ENCODE peak calls at places on chromosomes 13 and 19, in nine cellular contexts. C, J, A, D, W, H, X, Z and Q are unnamed samples.

GRCh38 chr19:39705578-39706188 is 1.4 kb downstream of the LGALS14 start:
- DNase-seq in Z (no peak), J (no peak), X (no peak), W (peak; percentile 35), C (no peak), H (no peak), D (no peak), A (no peak), Q (no peak)

GRCh38 chr19:39140195-39140516 is 14.6 kb downstream of the PAK4 start:
- DNase-seq in X (no peak), W (no peak), A (no peak), J (no peak), H (no peak), Z (no peak), D (no peak), C (no peak), Q (no peak)

GRCh38 chr19:1175020-1175419 is 952 bp upstream of the SBNO2 start:
- DNase-seq in Z (no peak), D (no peak), W (no peak), X (no peak), J (no peak), C (no peak), H (no peak), A (no peak), Q (no peak)

GRCh38 chr13:107244241-107244640 is 676.3 kb upstream of the ARGLU1 start:
- DNase-seq in J (no peak), A (no peak), D (no peak), X (no peak), C (no peak), H (no peak), W (no peak), Z (no peak), Q (no peak)

GRCh38 chr13:66353664-66354063 is 876.5 kb downstream of the PCDH9 start:
- DNase-seq in H (no peak), C (no peak), Z (no peak), W (no peak), D (no peak), J (no peak), A (no peak), X (no peak), Q (no peak)

GRCh38 chr19:39212377-39212742 is 8.3 kb upstream of the SYCN start:
- DNase-seq in C (no peak), J (no peak), D (peak; percentile 45), H (peak; percentile 56), A (peak; percentile 24), Z (peak; percentile 26), W (peak; percentile 50), X (no peak), Q (no peak)

GRCh38 chr19:14479985-14480694 is 5.0 kb upstream of the PTGER1 start:
- DNase-seq in J (no peak), A (peak; percentile 58), Z (peak; percentile 23), W (peak; percentile 65), D (peak; percentile 55), H (peak; percentile 75), C (no peak), X (peak; percentile 91), Q (no peak)

GRCh38 chr13:39020853-39021462 is 16.9 kb downstream of the PROSER1 start:
- DNase-seq in D (no peak), W (no peak), H (no peak), J (no peak), C (no peak), A (no peak), Z (no peak), X (no peak), Q (no peak)

GRCh38 chr13:24063281-24063851 is 97.2 kb upstream of the SPATA13 start:
- DNase-seq in A (no peak), Z (no peak), H (no peak), X (no peak), W (peak; percentile 16), D (peak; percentile 10), J (no peak), C (peak; percentile 76), Q (no peak)

GRCh38 chr13:28044608-28045007 is 55.8 kb downstream of the FLT3 start:
- DNase-seq in W (no peak), Z (peak; percentile 30), J (no peak), D (no peak), X (no peak), A (no peak), H (no peak), C (no peak), Q (no peak)

GRCh38 chr13:23748591-23748990 is 140.6 kb downstream of the MIPEP start:
- DNase-seq in D (no peak), X (no peak), C (no peak), H (no peak), W (no peak), Z (no peak), J (no peak), A (no peak), Q (no peak)

GRCh38 chr19:1117654-1118053 is 13.9 kb downstream of the GPX4 start:
- DNase-seq in Z (no peak), X (no peak), J (no peak), C (no peak), H (no peak), D (no peak), A (no peak), W (no peak), Q (no peak)